ENCODE peak calls at places on chromosome 17, in five cellular contexts. O is fibroblast of mammary gland, V is pancreas, C is colonic mucosa, U is astrocyte of the spinal cord. H is an unnamed sample.

GRCh38 chr17:77212081-77212832 is 71.5 kb downstream of the SEC14L1 start:
- DNase-seq in O (no peak), V (peak; percentile 42), C (no peak), U (no peak), H (no peak)

GRCh38 chr17:39239640-39240314 is 14.0 kb upstream of the STAC2 start:
- DNase-seq in O (no peak), V (peak; percentile 81), C (peak; percentile 65), U (no peak), H (no peak)

GRCh38 chr17:48244814-48245213 is 137.2 kb downstream of the SNX11 start:
- DNase-seq in O (peak; percentile 25), V (no peak), C (no peak), U (peak; percentile 37), H (no peak)

GRCh38 chr17:1865252-1866037 is 35.6 kb downstream of the RPA1 start:
- DNase-seq in O (peak; percentile 41), V (no peak), C (peak; percentile 63), U (peak; percentile 14), H (peak; percentile 51)

GRCh38 chr17:8109669-8110455 is 8.5 kb downstream of the ALOXE3 start:
- DNase-seq in O (peak; percentile 38), V (peak; percentile 94), C (peak; percentile 75), U (no peak), H (peak; percentile 19)

GRCh38 chr17:82444941-82445521 is 5.5 kb downstream of the CYBC1 start:
- DNase-seq in O (no peak), V (no peak), C (no peak), U (no peak), H (no peak)

GRCh38 chr17:4389079-4389478 is 22.6 kb upstream of the UBE2G1 start:
- DNase-seq in O (no peak), V (no peak), C (no peak), U (no peak), H (no peak)

GRCh38 chr17:80025140-80025539 is 10.5 kb downstream of the TBC1D16 start:
- DNase-seq in O (no peak), V (no peak), C (no peak), U (no peak), H (no peak)

GRCh38 chr17:77425791-77426641 is 285.2 kb downstream of the SEC14L1 start:
- DNase-seq in O (peak; percentile 92), V (no peak), C (no peak), U (peak; percentile 90), H (peak; percentile 72)

GRCh38 chr17:18323007-18323406 is 7.9 kb downstream of the SMCR8 start:
- DNase-seq in O (peak; percentile 53), V (no peak), C (no peak), U (no peak), H (no peak)

GRCh38 chr17:7223375-7223774 is 3.6 kb downstream of the ACADVL start:
- DNase-seq in O (no peak), V (no peak), C (no peak), U (no peak), H (no peak)

GRCh38 chr17:66750756-66751543 is 84.0 kb upstream of the CACNG5 start:
- DNase-seq in O (no peak), V (no peak), C (no peak), U (no peak), H (no peak)

GRCh38 chr17:60759756-60760155 is 82.1 kb downstream of the BCAS3 start:
- DNase-seq in O (no peak), V (no peak), C (no peak), U (no peak), H (no peak)

GRCh38 chr17:17849863-17850373 is 13.1 kb upstream of the SREBF1 start:
- DNase-seq in O (peak; percentile 67), V (no peak), C (no peak), U (peak; percentile 83), H (peak; percentile 51)

GRCh38 chr17:73203135-73203787 is 10.4 kb downstream of the COG1 start:
- DNase-seq in O (no peak), V (no peak), C (peak; percentile 81), U (no peak), H (peak; percentile 51)

GRCh38 chr17:47197821-47198220 is 8.7 kb upstream of the CDC27 start:
- DNase-seq in O (no peak), V (no peak), C (no peak), U (no peak), H (no peak)

GRCh38 chr17:45013021-45013997 is 38.1 kb downstream of the DCAKD start:
- DNase-seq in O (peak; percentile 35), V (no peak), C (peak; percentile 29), U (peak; percentile 51), H (peak; percentile 38)

GRCh38 chr17:82065638-82066303 is at the start of gene DUS1L:
- DNase-seq in O (peak; percentile 35), V (peak; percentile 91), C (peak; percentile 52), U (peak; percentile 45), H (peak; percentile 52)

GRCh38 chr17:58532555-58532951 is 18.1 kb upstream of the MTMR4 start:
- DNase-seq in O (no peak), V (no peak), C (no peak), U (no peak), H (no peak)
- H3K4me3 ChIP-seq in O (no peak overlapping the region), V (no peak overlapping the region), C (no peak overlapping the region), U (no peak overlapping the region), H (no peak overlapping the region)

GRCh38 chr17:56112086-56112485 is 41.2 kb upstream of the ANKFN1 start:
- DNase-seq in O (peak; percentile 87), V (no peak), C (no peak), U (peak; percentile 74), H (peak; percentile 76)
- TF ChIP-seq CTCF in O (no peak), V (no peak), C (no peak), U (no peak), H (no peak)

DNA sequence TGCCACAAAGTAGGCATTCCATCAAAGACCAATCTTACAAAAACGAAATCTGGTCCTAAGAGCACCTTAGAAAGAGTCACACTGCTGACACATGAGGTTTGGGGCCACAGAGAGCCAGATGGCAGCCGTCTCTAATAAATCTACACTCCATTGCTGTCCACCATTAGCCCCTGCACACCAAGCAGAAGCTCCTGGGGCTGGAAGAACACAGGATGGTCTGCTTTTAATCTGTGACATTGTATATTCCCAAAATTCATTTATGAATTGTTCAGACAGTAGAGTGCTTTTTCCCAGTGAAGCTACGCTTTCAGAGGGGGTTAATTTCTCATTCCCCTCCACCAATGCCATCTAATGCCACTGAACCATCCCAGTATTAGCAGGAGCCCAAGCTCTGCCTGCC is 1.6 kb downstream of the CYB561 start:
- DNase-seq in O (no peak), V (no peak), C (no peak), U (no peak), H (no peak)
- H3K4me3 ChIP-seq in O (no peak overlapping the region), V (peak overlapping the region; percentile 78), C (no peak overlapping the region), U (no peak overlapping the region), H (no peak overlapping the region)

GRCh38 chr17:75205793-75206163 is 299 bp downstream of the NUP85 start:
- DNase-seq in O (no peak), V (no peak), C (no peak), U (no peak), H (no peak)
- TF ChIP-seq CTCF in O (no peak), V (no peak), C (no peak), U (no peak), H (no peak)

DNA sequence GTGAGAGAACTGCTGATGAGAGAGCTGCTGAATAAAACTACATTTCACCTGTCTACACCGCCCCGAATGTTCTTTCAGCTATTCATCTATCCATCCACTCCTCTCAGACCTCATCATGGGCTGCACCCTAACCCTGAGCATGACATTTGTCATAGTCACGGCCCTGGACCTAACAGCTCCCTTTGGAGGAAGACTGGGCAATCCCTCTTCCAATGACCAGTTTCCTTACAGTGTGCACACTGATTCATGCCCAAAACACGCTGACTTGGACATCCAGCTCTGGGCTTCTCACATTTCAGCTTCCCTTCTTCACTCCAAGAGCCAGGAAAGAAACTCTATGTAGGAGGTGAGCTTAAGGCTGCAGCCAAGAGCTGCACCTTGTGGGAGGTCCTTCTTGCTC is 41.8 kb upstream of the ARL4D start:
- DNase-seq in O (peak; percentile 95), V (no peak), C (no peak), U (peak; percentile 91), H (peak; percentile 92)
- H3K4me3 ChIP-seq in O (no peak overlapping the region), V (no peak overlapping the region), C (no peak overlapping the region), U (no peak overlapping the region), H (no peak overlapping the region)

GRCh38 chr17:43389022-43389947 is 9.5 kb upstream of the ARL4D start:
- DNase-seq in O (peak; percentile 83), V (peak; percentile 81), C (peak; percentile 90), U (peak; percentile 82), H (peak; percentile 83)
- TF ChIP-seq CTCF in O (peak; percentile 94), V (peak; percentile 78), C (peak; percentile 85), U (peak; percentile 93), H (peak; percentile 91)